ENCODE peak calls at places on chromosome 13, in six cellular contexts. One of them, this sample, is unnamed.

GRCh38 chr13:111626371-111627305 is 306.2 kb downstream of the TEX29 start:
- DNase-seq in epithelial cell of esophagus: no peak
- DNase-seq in chondrocyte: no peak
- DNase-seq in EL: no peak
- DNase-seq in CD8-positive, alpha-beta T cell: no peak
- DNase-seq in naive thymus-derived CD8-positive, alpha-beta T cell: no peak
- DNase-seq in this sample: no peak

GRCh38 chr13:26163812-26164211 is 58.3 kb downstream of the RNF6 start:
- DNase-seq in epithelial cell of esophagus: no peak
- DNase-seq in chondrocyte: no peak
- DNase-seq in EL: no peak
- DNase-seq in CD8-positive, alpha-beta T cell: no peak
- DNase-seq in naive thymus-derived CD8-positive, alpha-beta T cell: no peak
- DNase-seq in this sample: no peak

GRCh38 chr13:43444085-43444484 is 342.7 kb downstream of the ENOX1 start:
- DNase-seq in epithelial cell of esophagus: no peak
- DNase-seq in chondrocyte: no peak
- DNase-seq in EL: no peak
- DNase-seq in CD8-positive, alpha-beta T cell: no peak
- DNase-seq in naive thymus-derived CD8-positive, alpha-beta T cell: no peak
- DNase-seq in this sample: no peak

GRCh38 chr13:75693227-75693626 is 57.1 kb downstream of the LMO7 start:
- DNase-seq in epithelial cell of esophagus: no peak
- DNase-seq in chondrocyte: no peak
- DNase-seq in EL: no peak
- DNase-seq in CD8-positive, alpha-beta T cell: no peak
- DNase-seq in naive thymus-derived CD8-positive, alpha-beta T cell: no peak
- DNase-seq in this sample: no peak

GRCh38 chr13:45055902-45056648 is 64.2 kb upstream of the GTF2F2 start:
- DNase-seq in epithelial cell of esophagus: peak; percentile 93
- DNase-seq in chondrocyte: no peak
- DNase-seq in EL: peak; percentile 50
- DNase-seq in CD8-positive, alpha-beta T cell: no peak
- DNase-seq in naive thymus-derived CD8-positive, alpha-beta T cell: no peak
- DNase-seq in this sample: peak; percentile 69

GRCh38 chr13:24618219-24618955 is 61.8 kb upstream of the ATP12A start:
- DNase-seq in epithelial cell of esophagus: no peak
- DNase-seq in chondrocyte: no peak
- DNase-seq in EL: no peak
- DNase-seq in CD8-positive, alpha-beta T cell: peak; percentile 47
- DNase-seq in naive thymus-derived CD8-positive, alpha-beta T cell: peak; percentile 75
- DNase-seq in this sample: no peak

GRCh38 chr13:97757807-97758206 is 195.7 kb upstream of the IPO5 start:
- DNase-seq in epithelial cell of esophagus: no peak
- DNase-seq in chondrocyte: no peak
- DNase-seq in EL: no peak
- DNase-seq in CD8-positive, alpha-beta T cell: no peak
- DNase-seq in naive thymus-derived CD8-positive, alpha-beta T cell: no peak
- DNase-seq in this sample: no peak

GRCh38 chr13:107866666-107867623 is 348.4 kb downstream of the LIG4 start:
- DNase-seq in epithelial cell of esophagus: no peak
- DNase-seq in chondrocyte: peak; percentile 77
- DNase-seq in EL: no peak
- DNase-seq in CD8-positive, alpha-beta T cell: no peak
- DNase-seq in naive thymus-derived CD8-positive, alpha-beta T cell: no peak
- DNase-seq in this sample: no peak

GRCh38 chr13:79782541-79783216 is 301.7 kb downstream of the NDFIP2 start:
- DNase-seq in epithelial cell of esophagus: peak; percentile 64
- DNase-seq in chondrocyte: no peak
- DNase-seq in EL: peak; percentile 27
- DNase-seq in CD8-positive, alpha-beta T cell: no peak
- DNase-seq in naive thymus-derived CD8-positive, alpha-beta T cell: no peak
- DNase-seq in this sample: no peak

GRCh38 chr13:26377038-26377437 is 123.1 kb downstream of the CDK8 start:
- DNase-seq in epithelial cell of esophagus: peak; percentile 25
- DNase-seq in chondrocyte: no peak
- DNase-seq in EL: peak; percentile 36
- DNase-seq in CD8-positive, alpha-beta T cell: no peak
- DNase-seq in naive thymus-derived CD8-positive, alpha-beta T cell: no peak
- DNase-seq in this sample: no peak

GRCh38 chr13:113143466-113144254 is 14.8 kb upstream of the PROZ start:
- DNase-seq in epithelial cell of esophagus: no peak
- DNase-seq in chondrocyte: no peak
- DNase-seq in EL: no peak
- DNase-seq in CD8-positive, alpha-beta T cell: no peak
- DNase-seq in naive thymus-derived CD8-positive, alpha-beta T cell: no peak
- DNase-seq in this sample: no peak

GRCh38 chr13:97284558-97284957 is 62.4 kb downstream of the MBNL2 start:
- DNase-seq in epithelial cell of esophagus: no peak
- DNase-seq in chondrocyte: no peak
- DNase-seq in EL: no peak
- DNase-seq in CD8-positive, alpha-beta T cell: no peak
- DNase-seq in naive thymus-derived CD8-positive, alpha-beta T cell: no peak
- DNase-seq in this sample: no peak

GRCh38 chr13:114151031-114151430 is 18.6 kb upstream of the RASA3 start:
- DNase-seq in epithelial cell of esophagus: no peak
- DNase-seq in chondrocyte: no peak
- DNase-seq in EL: no peak
- DNase-seq in CD8-positive, alpha-beta T cell: no peak
- DNase-seq in naive thymus-derived CD8-positive, alpha-beta T cell: no peak
- DNase-seq in this sample: no peak

GRCh38 chr13:113646376-113646775 is 11.6 kb downstream of the ATP4B start:
- DNase-seq in epithelial cell of esophagus: no peak
- DNase-seq in chondrocyte: peak; percentile 37
- DNase-seq in EL: no peak
- DNase-seq in CD8-positive, alpha-beta T cell: no peak
- DNase-seq in naive thymus-derived CD8-positive, alpha-beta T cell: no peak
- DNase-seq in this sample: no peak

GRCh38 chr13:114259974-114260373 is 21.4 kb upstream of the UPF3A start:
- DNase-seq in epithelial cell of esophagus: no peak
- DNase-seq in chondrocyte: no peak
- DNase-seq in EL: no peak
- DNase-seq in CD8-positive, alpha-beta T cell: no peak
- DNase-seq in naive thymus-derived CD8-positive, alpha-beta T cell: no peak
- DNase-seq in this sample: no peak